ENCODE peak calls at places on chromosome 12, in eight cellular contexts. K is A673; T is endodermal cell; F is HepG2; G is CD8-positive, alpha-beta T cell; M is breast epithelium; Z is psoas muscle; O is HCT116. X is an unnamed sample.

GRCh38 chr12:103100226-103100866 is 142.9 kb downstream of the ASCL1 start:
- DNase-seq in K (no peak), T (no peak), F (no peak), G (no peak), M (no peak), Z (no peak), O (no peak), X (no peak)

GRCh38 chr12:38872181-38872580 is 33.2 kb downstream of the CPNE8 start:
- DNase-seq in K (no peak), T (no peak), F (no peak), G (no peak), M (no peak), Z (no peak), O (no peak), X (no peak)

GRCh38 chr12:27009926-27010325 is 4.3 kb downstream of the TM7SF3 start:
- DNase-seq in K (no peak), T (no peak), F (no peak), G (no peak), M (no peak), Z (no peak), O (no peak), X (no peak)

GRCh38 chr12:62649412-62650116 is 182.9 kb downstream of the MON2 start:
- DNase-seq in K (no peak), T (peak; percentile 8), F (no peak), G (no peak), M (no peak), Z (no peak), O (no peak), X (no peak)

GRCh38 chr12:102833687-102834435 is 83.2 kb downstream of the PAH start:
- DNase-seq in K (peak; percentile 42), T (peak; percentile 91), F (no peak), G (no peak), M (no peak), Z (no peak), O (no peak), X (no peak)

GRCh38 chr12:77954156-77954555 is 123.5 kb downstream of the NAV3 start:
- DNase-seq in K (no peak), T (no peak), F (no peak), G (no peak), M (no peak), Z (no peak), O (no peak), X (no peak)

GRCh38 chr12:118332511-118332910 is 40.2 kb downstream of the TAOK3 start:
- DNase-seq in K (peak; percentile 84), T (no peak), F (no peak), G (no peak), M (no peak), Z (no peak), O (no peak), X (no peak)

GRCh38 chr12:50988051-50988450 is 35.7 kb downstream of the HIGD1C start:
- DNase-seq in K (no peak), T (no peak), F (no peak), G (no peak), M (no peak), Z (no peak), O (no peak), X (no peak)

GRCh38 chr12:125685885-125686284 is 620.6 kb downstream of the AACS start:
- DNase-seq in K (no peak), T (no peak), F (no peak), G (no peak), M (no peak), Z (no peak), O (no peak), X (no peak)

GRCh38 chr12:3680919-3681594 is 71.9 kb downstream of the CRACR2A start:
- DNase-seq in K (no peak), T (no peak), F (no peak), G (no peak), M (no peak), Z (peak; percentile 37), O (no peak), X (peak; percentile 60)

GRCh38 chr12:7439579-7440505 is 4.1 kb downstream of the CD163L1 start:
- DNase-seq in K (peak; percentile 87), T (peak; percentile 96), F (no peak), G (peak; percentile 16), M (no peak), Z (peak; percentile 34), O (no peak), X (peak; percentile 28)

GRCh38 chr12:21695896-21696295 is 38.3 kb upstream of the LDHB start:
- DNase-seq in K (no peak), T (no peak), F (no peak), G (no peak), M (no peak), Z (no peak), O (no peak), X (no peak)

GRCh38 chr12:111450676-111451075 is 45.0 kb downstream of the SH2B3 start:
- DNase-seq in K (no peak), T (peak; percentile 22), F (no peak), G (no peak), M (peak; percentile 8), Z (no peak), O (no peak), X (peak; percentile 32)

GRCh38 chr12:108804361-108804949 is 52.9 kb downstream of the SSH1 start:
- DNase-seq in K (peak; percentile 62), T (peak; percentile 64), F (no peak), G (no peak), M (no peak), Z (peak; percentile 64), O (no peak), X (no peak)

GRCh38 chr12:62766516-62766915 is 168.4 kb downstream of the PPM1H start:
- DNase-seq in K (no peak), T (no peak), F (no peak), G (no peak), M (no peak), Z (no peak), O (no peak), X (no peak)

GRCh38 chr12:6849976-6850560 is 1.0 kb downstream of the CDCA3 start:
- DNase-seq in K (no peak), T (no peak), F (no peak), G (no peak), M (no peak), Z (no peak), O (no peak), X (no peak)

GRCh38 chr12:16359512-16360491 is 12.4 kb downstream of the MGST1 start:
- DNase-seq in K (peak; percentile 77), T (peak; percentile 96), F (peak; percentile 56), G (no peak), M (no peak), Z (peak; percentile 54), O (peak; percentile 47), X (peak; percentile 64)

GRCh38 chr12:89597770-89598169 is 71.9 kb upstream of the POC1B start:
- DNase-seq in K (no peak), T (no peak), F (no peak), G (no peak), M (no peak), Z (no peak), O (no peak), X (no peak)

DNA sequence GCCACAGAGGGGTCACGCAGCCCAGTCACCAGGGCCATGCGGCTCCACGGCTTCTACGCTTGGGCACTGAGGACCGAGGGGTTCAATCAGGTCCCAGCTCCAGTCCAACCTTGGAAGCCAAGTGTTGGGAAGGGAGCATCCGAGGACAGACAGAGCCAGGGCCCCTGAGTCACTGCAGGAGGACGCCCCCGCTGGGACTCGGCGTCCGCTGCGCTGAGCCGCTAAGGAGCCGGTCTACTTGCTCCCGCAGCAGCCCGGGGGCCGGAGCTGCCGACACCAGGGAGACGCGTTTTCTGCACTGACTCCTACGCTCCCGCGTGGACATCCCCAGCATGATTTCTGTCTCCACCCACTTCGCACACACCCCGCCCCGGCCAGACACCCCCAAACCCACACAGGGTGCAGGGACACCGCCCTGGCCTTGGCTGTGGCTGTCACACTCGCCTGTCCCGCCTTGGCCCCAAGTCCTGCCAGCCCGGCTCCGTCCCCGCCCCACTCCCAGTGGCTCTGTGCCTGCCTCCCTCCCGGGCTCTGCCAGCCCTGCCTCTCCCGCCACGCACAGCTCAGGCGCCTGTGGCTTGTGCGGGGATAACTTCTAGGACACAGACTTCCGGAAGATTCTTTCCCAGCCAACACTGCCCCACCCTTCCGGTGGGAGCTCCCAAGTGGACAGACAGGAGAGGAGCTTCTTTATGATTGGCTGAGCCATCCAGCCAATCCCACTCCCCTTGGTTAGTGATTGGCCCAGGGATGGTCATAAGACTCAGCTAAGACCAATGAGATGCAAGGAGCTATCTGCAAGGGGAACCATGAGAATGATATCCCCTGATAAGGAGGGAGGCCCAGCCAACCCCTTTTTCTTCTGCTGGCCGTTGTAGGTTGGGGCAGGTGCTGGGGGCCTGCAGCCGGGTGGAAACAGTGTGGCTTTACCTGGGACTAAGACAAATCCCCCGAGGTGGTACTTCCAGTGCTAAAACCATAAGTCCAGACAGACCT is 118.9 kb upstream of the SFSWAP start:
- DNase-seq in K (no peak), T (no peak), F (no peak), G (no peak), M (no peak), Z (no peak), O (no peak), X (no peak)
- H3K4me3 ChIP-seq in K (no peak overlapping the region), T (no peak overlapping the region), F (no peak overlapping the region), G (no peak overlapping the region), M (no peak overlapping the region), Z (no peak overlapping the region), O (no peak overlapping the region), X (no peak overlapping the region)

DNA sequence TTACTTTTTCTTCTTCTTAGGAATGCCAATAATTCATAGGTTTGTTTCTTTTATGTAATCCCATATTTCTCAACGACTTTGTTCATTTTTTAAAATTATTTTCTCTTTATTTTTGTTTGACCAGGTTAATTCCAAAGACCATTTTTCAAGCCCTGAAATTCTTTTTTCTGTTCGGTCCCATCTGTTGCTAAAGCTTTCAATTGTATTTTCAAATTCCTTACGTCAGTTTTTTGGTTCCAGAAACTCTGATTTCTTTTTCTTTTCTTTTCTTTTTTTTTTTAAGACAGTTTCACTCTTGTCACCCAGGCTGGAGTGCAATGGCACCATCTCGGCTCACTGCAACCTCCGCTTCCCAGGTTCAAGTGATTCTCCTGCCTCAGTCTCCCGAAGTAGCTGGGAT is 27.6 kb downstream of the RAB3IP start:
- DNase-seq in K (no peak), T (no peak), F (no peak), G (no peak), M (no peak), Z (no peak), O (no peak), X (no peak)
- H3K9me3 ChIP-seq in K (peaks cover 18% of the 10 kb centered on the region), T (peaks cover 84% of the 10 kb centered on the region), F (peaks cover 42% of the 10 kb centered on the region), G (no peaks in the 10 kb centered on the region), M (peaks cover 40% of the 10 kb centered on the region), Z (peaks cover 3% of the 10 kb centered on the region), O (no peaks in the 10 kb centered on the region), X (no peaks in the 10 kb centered on the region)

GRCh38 chr12:92034858-92035401 is 110.7 kb downstream of the BTG1 start:
- DNase-seq in K (peak; percentile 79), T (no peak), F (peak; percentile 44), G (peak; percentile 66), M (peak; percentile 61), Z (peak; percentile 25), O (peak; percentile 6), X (peak; percentile 63)
- TF ChIP-seq CTCF in K (no peak), T (no peak), F (peak; percentile 18), G (no peak), M (no peak), Z (no peak), O (no peak), X (no peak)

DNA sequence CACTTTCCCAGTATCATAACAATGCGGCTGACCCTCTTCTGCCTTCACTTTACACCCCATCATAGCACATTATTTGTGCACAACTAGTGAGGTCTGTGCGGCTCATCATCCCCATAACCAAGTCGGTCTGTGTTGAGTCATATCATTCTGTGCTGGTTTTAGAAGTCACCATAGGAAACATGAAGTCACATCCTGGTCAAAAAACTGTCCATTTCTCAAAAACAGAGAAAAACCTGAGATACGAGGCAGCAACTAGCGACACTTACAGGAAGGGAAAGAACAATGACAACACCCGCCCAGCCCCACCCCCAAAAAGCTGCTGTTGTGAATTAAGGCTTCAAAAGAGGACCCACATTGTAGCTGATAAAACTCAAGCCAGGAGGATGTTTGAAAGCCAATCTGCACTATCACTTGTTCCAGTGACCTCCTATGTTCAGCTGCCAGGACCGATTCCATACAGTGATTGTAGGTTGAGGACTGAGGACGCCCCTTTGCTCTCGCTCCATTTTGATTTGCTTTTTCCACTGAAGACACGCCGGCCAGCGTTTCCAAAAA is 87.7 kb downstream of the DUSP16 start:
- DNase-seq in K (no peak), T (no peak), F (no peak), G (peak; percentile 41), M (no peak), Z (no peak), O (no peak), X (no peak)
- H3K4me3 ChIP-seq in K (no peak overlapping the region), T (no peak overlapping the region), F (no peak overlapping the region), G (no peak overlapping the region), M (no peak overlapping the region), Z (no peak overlapping the region), O (no peak overlapping the region), X (no peak overlapping the region)

X was measured in right lobe of liver.